ENCODE peak calls at places on chromosomes 2 and 18, in seven cellular contexts. M, F, Y, H, T, Z and L are unnamed samples.

GRCh38 chr2:180520206-180520605 is 460.2 kb upstream of the UBE2E3 start:
- DNase-seq in M (peak; percentile 32), F (no peak), Y (no peak), H (peak; percentile 54), T (no peak), Z (peak; percentile 42), L (no peak)

GRCh38 chr18:1014951-1015627 is 110.4 kb downstream of the ADCYAP1 start:
- DNase-seq in M (no peak), F (no peak), Y (no peak), H (peak; percentile 56), T (peak; percentile 31), Z (no peak), L (no peak)

GRCh38 chr2:145851730-145852129 is 1331.8 kb upstream of the ZEB2 start:
- DNase-seq in M (no peak), F (no peak), Y (no peak), H (peak; percentile 24), T (peak; percentile 39), Z (no peak), L (no peak)

GRCh38 chr18:8140841-8141501 is 468.3 kb upstream of the RAB12 start:
- DNase-seq in M (no peak), F (no peak), Y (no peak), H (peak; percentile 83), T (peak; percentile 93), Z (no peak), L (no peak)

GRCh38 chr2:112156152-112156986 is 18.2 kb downstream of the FBLN7 start:
- DNase-seq in M (no peak), F (no peak), Y (no peak), H (peak; percentile 60), T (peak; percentile 82), Z (no peak), L (no peak)

GRCh38 chr18:10475633-10476388 is 21.4 kb downstream of the APCDD1 start:
- DNase-seq in M (no peak), F (no peak), Y (no peak), H (no peak), T (no peak), Z (peak; percentile 10), L (no peak)

GRCh38 chr2:151367571-151367970 is 10.2 kb downstream of the TNFAIP6 start:
- DNase-seq in M (no peak), F (no peak), Y (no peak), H (peak; percentile 86), T (peak; percentile 76), Z (no peak), L (no peak)

GRCh38 chr2:127633556-127634065 is 12.3 kb upstream of the GPR17 start:
- DNase-seq in M (no peak), F (no peak), Y (no peak), H (peak; percentile 10), T (no peak), Z (no peak), L (no peak)

GRCh38 chr2:85843543-85843942 is 45.2 kb downstream of the ST3GAL5 start:
- DNase-seq in M (peak; percentile 27), F (no peak), Y (no peak), H (peak; percentile 17), T (peak; percentile 22), Z (no peak), L (no peak)

GRCh38 chr2:68767031-68767961 is 32.7 kb downstream of the ARHGAP25 start:
- DNase-seq in M (no peak), F (peak; percentile 44), Y (peak; percentile 33), H (no peak), T (no peak), Z (no peak), L (peak; percentile 57)

GRCh38 chr2:214881647-214882205 is 72.2 kb upstream of the BARD1 start:
- DNase-seq in M (no peak), F (no peak), Y (no peak), H (peak; percentile 57), T (peak; percentile 36), Z (no peak), L (no peak)

GRCh38 chr2:203893386-203893785 is 25.8 kb downstream of the CTLA4 start:
- DNase-seq in M (no peak), F (no peak), Y (no peak), H (no peak), T (no peak), Z (no peak), L (no peak)

GRCh38 chr18:12943200-12943599 is 4.6 kb upstream of the SEH1L start:
- DNase-seq in M (no peak), F (no peak), Y (no peak), H (peak; percentile 30), T (no peak), Z (no peak), L (no peak)

GRCh38 chr2:207871506-207871905 is 101.8 kb upstream of the FZD5 start:
- DNase-seq in M (no peak), F (no peak), Y (no peak), H (peak; percentile 12), T (peak; percentile 15), Z (no peak), L (no peak)

GRCh38 chr2:126642031-126642430 is 13.9 kb upstream of the GYPC start:
- DNase-seq in M (no peak), F (no peak), Y (no peak), H (no peak), T (no peak), Z (no peak), L (no peak)

GRCh38 chr18:48667276-48668254 is 128.7 kb downstream of the CTIF start:
- DNase-seq in M (peak; percentile 33), F (no peak), Y (no peak), H (peak; percentile 38), T (peak; percentile 30), Z (no peak), L (no peak)

GRCh38 chr2:109351164-109351756 is 222.3 kb downstream of the SH3RF3 start:
- DNase-seq in M (no peak), F (no peak), Y (no peak), H (no peak), T (peak; percentile 46), Z (no peak), L (no peak)

GRCh38 chr2:136008205-136008865 is 22.9 kb upstream of the DARS1 start:
- DNase-seq in M (no peak), F (no peak), Y (peak; percentile 71), H (no peak), T (no peak), Z (no peak), L (peak; percentile 73)

GRCh38 chr18:75276813-75277628 is 66.4 kb downstream of the TSHZ1 start:
- DNase-seq in M (no peak), F (no peak), Y (no peak), H (peak; percentile 64), T (peak; percentile 30), Z (no peak), L (no peak)

GRCh38 chr2:157722580-157723234 is 94.0 kb upstream of the ACVR1C start:
- DNase-seq in M (no peak), F (no peak), Y (no peak), H (peak; percentile 15), T (no peak), Z (no peak), L (no peak)

GRCh38 chr18:68979737-68980136 is 181.9 kb downstream of the CCDC102B start:
- DNase-seq in M (no peak), F (no peak), Y (no peak), H (no peak), T (no peak), Z (no peak), L (no peak)

GRCh38 chr2:54531558-54531957 is 75.4 kb downstream of the SPTBN1 start:
- DNase-seq in M (peak; percentile 68), F (no peak), Y (no peak), H (peak; percentile 85), T (peak; percentile 91), Z (no peak), L (no peak)

GRCh38 chr18:49277395-49278036 is 182.9 kb downstream of the DYM start:
- DNase-seq in M (no peak), F (no peak), Y (no peak), H (peak; percentile 56), T (peak; percentile 82), Z (no peak), L (no peak)

GRCh38 chr2:39805936-39806608 is 27.0 kb upstream of the THUMPD2 start:
- DNase-seq in M (no peak), F (no peak), Y (no peak), H (peak; percentile 54), T (peak; percentile 80), Z (no peak), L (no peak)

GRCh38 chr2:97845818-97846217 is 132.4 kb downstream of the ZAP70 start:
- DNase-seq in M (no peak), F (no peak), Y (no peak), H (no peak), T (no peak), Z (no peak), L (no peak)

GRCh38 chr2:240564571-240565266 is 3.6 kb upstream of the RNPEPL1 start:
- DNase-seq in M (peak; percentile 50), F (no peak), Y (no peak), H (peak; percentile 55), T (peak; percentile 80), Z (no peak), L (peak; percentile 76)

GRCh38 chr2:132374151-132374550 is 42.5 kb upstream of the GPR39 start:
- DNase-seq in M (no peak), F (no peak), Y (no peak), H (no peak), T (no peak), Z (no peak), L (no peak)

GRCh38 chr2:201129044-201129505 is 13.1 kb downstream of the CFLAR start:
- DNase-seq in M (peak; percentile 80), F (peak; percentile 34), Y (no peak), H (peak; percentile 80), T (peak; percentile 87), Z (no peak), L (no peak)

GRCh38 chr2:15889800-15890498 is 50.4 kb upstream of the MYCN start:
- DNase-seq in M (no peak), F (no peak), Y (no peak), H (no peak), T (no peak), Z (no peak), L (no peak)

GRCh38 chr18:58793361-58793760 is 71.3 kb upstream of the ZNF532 start:
- DNase-seq in M (no peak), F (no peak), Y (no peak), H (peak; percentile 85), T (peak; percentile 91), Z (no peak), L (no peak)

GRCh38 chr2:47299555-47299954 is 103.4 kb upstream of the MSH2 start:
- DNase-seq in M (no peak), F (no peak), Y (no peak), H (peak; percentile 91), T (peak; percentile 95), Z (no peak), L (no peak)

GRCh38 chr2:43305537-43305936 is 79.1 kb upstream of the ZFP36L2 start:
- DNase-seq in M (no peak), F (no peak), Y (no peak), H (peak; percentile 42), T (no peak), Z (no peak), L (no peak)

GRCh38 chr2:116911520-116911919 is 903.0 kb upstream of the DDX18 start:
- DNase-seq in M (no peak), F (no peak), Y (no peak), H (no peak), T (no peak), Z (no peak), L (no peak)

GRCh38 chr2:38293152-38293865 is 83.8 kb downstream of the ATL2 start:
- DNase-seq in M (no peak), F (no peak), Y (no peak), H (no peak), T (peak; percentile 30), Z (no peak), L (no peak)